ENCODE peak calls at places on chromosomes 4 and X, in eight cellular contexts. I is endothelial cell of umbilical vein; P is GM23248; S is IMR-90; Y is hepatocyte; F is tibial nerve; X is effector memory CD4-positive, alpha-beta T cell; W is lower lobe of right lung. T is an unnamed sample. For H3K4me1 and H3K9me3, the result is how much of the 10 kb centered on the place peaks cover.

GRCh38 chrX:119698835-119699234 is 5.9 kb upstream of the SEPTIN6 start:
- DNase-seq in F (no peak), Y (peak), S (peak), W (no peak), P (peak), X (no peak), I (peak), T (peak)

GRCh38 chr4:148214529-148215166 is 227.6 kb downstream of the NR3C2 start:
- DNase-seq in X (no peak), I (peak), S (peak), W (no peak), F (peak), P (peak), Y (no peak), T (no peak)

GRCh38 chr4:174646326-174646725 is 124.0 kb upstream of the HPGD start:
- DNase-seq in W (no peak), S (no peak), P (no peak), F (no peak), I (no peak), X (no peak), Y (no peak), T (no peak)

GRCh38 chr4:90419124-90419711 is 292.0 kb downstream of the CCSER1 start:
- DNase-seq in I (peak), Y (peak), P (peak), W (no peak), F (no peak), X (no peak), S (peak), T (peak)

GRCh38 chr4:139978692-139979091 is 175.3 kb downstream of the MAML3 start:
- DNase-seq in W (no peak), P (no peak), X (no peak), F (no peak), I (no peak), S (no peak), Y (no peak), T (no peak)

GRCh38 chr4:181443003-181443402 is 800.2 kb upstream of the TENM3 start:
- DNase-seq in S (no peak), I (no peak), W (no peak), F (no peak), P (no peak), Y (no peak), X (no peak), T (no peak)

GRCh38 chrX:44949125-44949524 is 76.1 kb downstream of the KDM6A start:
- DNase-seq in S (no peak), F (no peak), P (no peak), X (no peak), I (no peak), W (no peak), Y (no peak), T (no peak)

GRCh38 chr4:14234330-14234729 is 606.8 kb upstream of the BOD1L1 start:
- DNase-seq in X (no peak), Y (no peak), I (no peak), W (no peak), S (no peak), P (no peak), F (no peak), T (peak)

GRCh38 chrX:118420462-118420861 is 74.6 kb downstream of the WDR44 start:
- DNase-seq in I (peak), F (no peak), X (no peak), S (peak), W (no peak), Y (peak), P (peak), T (no peak)

GRCh38 chrX:24168807-24169206 is 19.3 kb downstream of the ZFX start:
- DNase-seq in P (no peak), S (no peak), W (no peak), I (no peak), F (no peak), Y (no peak), X (no peak), T (no peak)

GRCh38 chrX:24166078-24166477 is 16.5 kb downstream of the ZFX start:
- DNase-seq in I (no peak), S (no peak), X (no peak), W (no peak), P (no peak), F (no peak), Y (no peak), T (no peak)

GRCh38 chrX:24167719-24168472 is 18.4 kb downstream of the ZFX start:
- DNase-seq in X (no peak), F (no peak), P (peak), S (peak), I (no peak), W (no peak), Y (no peak), T (no peak)

GRCh38 chrX:24173115-24173847 is 23.8 kb downstream of the ZFX start:
- DNase-seq in S (no peak), W (no peak), Y (no peak), P (no peak), I (no peak), X (no peak), F (no peak), T (no peak)

DNA sequence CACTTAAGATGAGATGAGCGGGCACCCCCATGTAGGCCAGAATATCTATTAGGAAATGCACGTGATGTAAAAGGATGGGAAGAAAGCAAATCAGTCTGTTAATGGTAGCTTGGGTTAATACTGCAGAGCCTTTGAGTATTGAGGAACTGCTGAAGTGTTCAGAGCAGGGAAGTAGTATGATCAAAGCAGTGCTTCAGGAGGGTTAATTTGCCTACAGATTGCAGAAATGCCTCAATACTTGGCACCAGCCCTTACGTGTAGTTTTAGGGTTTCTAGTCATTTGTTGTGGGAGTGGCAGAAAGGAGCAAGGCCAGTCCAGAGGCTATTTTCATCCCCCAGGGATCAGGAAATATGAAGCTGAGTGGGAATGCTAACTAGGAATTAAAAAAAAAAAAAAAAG is 19.7 kb downstream of the ZFX start:
- DNase-seq in Y (no peak), F (no peak), X (no peak), S (no peak), P (peak), I (no peak), W (no peak), T (no peak)
- H3K4me1 ChIP-seq in Y (under half), F (under half), X (under half), S (under half), P (under half), I (under half), W (under half), T (under half)

GRCh38 chrX:108734426-108734825 is 1.9 kb downstream of the IRS4 start:
- DNase-seq in I (no peak), S (no peak), F (no peak), X (no peak), W (no peak), Y (no peak), P (no peak), T (no peak)

GRCh38 chrX:108735680-108736508 is 469 bp downstream of the IRS4 start:
- DNase-seq in W (no peak), X (no peak), S (no peak), I (peak), Y (peak), F (no peak), P (peak), T (no peak)

GRCh38 chrX:108736509-108737479 is at the start of gene IRS4:
- DNase-seq in P (peak), F (no peak), W (peak), X (no peak), S (no peak), I (peak), Y (peak), T (peak)

GRCh38 chrX:108732630-108733321 is 3.6 kb downstream of the IRS4 start:
- DNase-seq in Y (peak), F (no peak), X (no peak), S (no peak), W (no peak), I (no peak), P (no peak), T (no peak)

GRCh38 chrX:108735087-108735679 is 1.2 kb downstream of the IRS4 start:
- DNase-seq in Y (peak), F (no peak), P (no peak), X (no peak), I (peak), W (no peak), S (no peak), T (no peak)
- H3K4me3 ChIP-seq in Y (no peak), F (no peak), P (peak), X (no peak), I (no peak), W (peak), S (no peak), T (no peak)

DNA sequence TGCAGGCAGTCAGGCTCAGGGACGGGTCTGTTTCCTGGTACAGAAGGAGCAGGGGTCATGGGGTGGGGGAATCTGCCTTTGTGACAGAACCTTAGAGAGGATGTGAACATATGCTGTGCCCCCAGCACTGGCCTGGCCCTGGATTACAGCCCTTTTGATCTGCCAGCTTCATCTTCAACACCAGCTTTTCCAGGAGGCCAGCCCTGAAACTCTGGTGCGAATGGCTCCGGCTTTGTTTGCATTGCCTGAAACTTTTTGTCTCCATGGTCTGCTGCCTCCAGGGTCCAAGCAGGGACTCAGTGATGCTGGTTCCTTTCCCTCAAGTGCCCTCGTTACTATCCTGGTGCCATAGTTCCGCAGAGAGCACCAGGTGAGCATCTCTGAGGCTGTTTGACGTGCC is 2.1 kb downstream of the CNGA2 start:
- DNase-seq in I (no peak), S (no peak), Y (no peak), F (no peak), W (no peak), X (no peak), P (no peak), T (no peak)
- H3K9me3 ChIP-seq in I (under half), S (under half), Y (under half), F (under half), W (under half), X (under half), P (under half), T (under half)

GRCh38 chr4:142406051-142406549 is 440.0 kb downstream of the INPP4B start:
- DNase-seq in X (no peak), S (no peak), W (no peak), Y (peak), F (no peak), P (peak), I (no peak), T (peak)
- H3K4me1 ChIP-seq in X (under half), S (under half), W (under half), Y (under half), F (under half), P (half or more), I (under half), T (half or more)

GRCh38 chr4:151013944-151014343 is 1.1 kb downstream of the LRBA start:
- DNase-seq in Y (no peak), I (peak), S (no peak), W (no peak), X (no peak), P (peak), F (no peak), T (no peak)
- H3K4me3 ChIP-seq in Y (peak), I (peak), S (peak), W (peak), X (peak), P (peak), F (peak), T (peak)

DNA sequence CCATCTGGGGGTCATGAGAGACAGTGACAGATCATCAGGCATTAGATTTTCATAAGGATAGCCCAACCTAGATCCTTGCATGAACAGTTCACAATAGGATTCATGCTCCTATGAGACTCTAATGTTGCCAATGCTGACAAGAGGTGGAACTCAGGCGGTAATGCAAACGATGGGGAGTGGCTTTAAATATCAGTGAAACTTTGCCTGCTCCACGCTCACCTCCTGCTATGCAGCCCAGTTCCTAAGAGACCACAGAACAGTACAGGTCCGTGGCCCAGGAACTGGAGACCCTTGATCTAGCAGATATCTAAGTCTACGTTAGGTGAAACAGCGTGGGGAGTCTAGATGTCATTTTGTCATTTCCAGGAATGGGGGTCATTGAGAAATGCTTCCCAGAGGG is 165.7 kb downstream of the OR13H1 start:
- DNase-seq in Y (no peak), W (no peak), F (no peak), S (no peak), X (no peak), I (no peak), P (no peak), T (no peak)
- H3K9me3 ChIP-seq in Y (under half), W (under half), F (under half), S (under half), X (under half), I (under half), P (under half), T (under half)

GRCh38 chrX:9336501-9336900 is 128.4 kb upstream of the TBL1X start:
- DNase-seq in F (no peak), I (no peak), W (no peak), S (no peak), X (no peak), P (no peak), Y (no peak), T (no peak)
- H3K4me1 ChIP-seq in F (under half), I (under half), W (under half), S (under half), X (under half), P (under half), Y (under half), T (under half)

GRCh38 chr4:119592708-119593298 is 35.8 kb downstream of the PDE5A start:
- DNase-seq in S (peak), X (no peak), Y (no peak), I (no peak), F (no peak), W (no peak), P (no peak), T (no peak)
- H3K4me3 ChIP-seq in S (no peak), X (no peak), Y (no peak), I (no peak), F (no peak), W (no peak), P (no peak), T (no peak)

GRCh38 chrX:338836-339400 is 20.3 kb upstream of the GTPBP6 start:
- DNase-seq in S (no peak), F (no peak), X (no peak), W (peak), I (no peak), P (peak), Y (no peak), T (no peak)
- H3K9me3 ChIP-seq in S (under half), F (under half), X (under half), W (under half), I (under half), P (under half), Y (under half), T (under half)

T was measured in PC-3.